ENCODE peak calls at places on chromosomes 6 and 20, in five cellular contexts. One of them, this sample, is unnamed. For H3K27me3, the result is how much of the 10 kb centered on the place peaks cover.

GRCh38 chr6:19231878-19232519 is 605.2 kb upstream of the ID4 start:
- DNase-seq in brain microvascular endothelial cell: no peak
- DNase-seq in heart left ventricle: no peak
- DNase-seq in cardiac muscle cell: no peak
- DNase-seq in lung: no peak
- DNase-seq in this sample: no peak

GRCh38 chr6:158879180-158879579 is 60.0 kb upstream of the EZR start:
- DNase-seq in cardiac muscle cell: peak
- DNase-seq in brain microvascular endothelial cell: peak
- DNase-seq in heart left ventricle: no peak
- DNase-seq in lung: no peak
- DNase-seq in this sample: no peak

GRCh38 chr6:154868143-154868594 is 126.9 kb upstream of the TIAM2 start:
- DNase-seq in lung: no peak
- DNase-seq in cardiac muscle cell: peak
- DNase-seq in brain microvascular endothelial cell: peak
- DNase-seq in heart left ventricle: no peak
- DNase-seq in this sample: no peak

GRCh38 chr6:152309648-152310047 is 327.5 kb downstream of the SYNE1 start:
- DNase-seq in cardiac muscle cell: no peak
- DNase-seq in heart left ventricle: no peak
- DNase-seq in lung: no peak
- DNase-seq in brain microvascular endothelial cell: no peak
- DNase-seq in this sample: no peak

GRCh38 chr6:72464791-72465691 is 156.8 kb upstream of the KCNQ5 start:
- DNase-seq in heart left ventricle: no peak
- DNase-seq in brain microvascular endothelial cell: peak
- DNase-seq in lung: no peak
- DNase-seq in cardiac muscle cell: peak
- DNase-seq in this sample: no peak

GRCh38 chr20:51220293-51220706 is 197.4 kb upstream of the KCNG1 start:
- DNase-seq in lung: no peak
- DNase-seq in cardiac muscle cell: peak
- DNase-seq in brain microvascular endothelial cell: no peak
- DNase-seq in heart left ventricle: peak
- DNase-seq in this sample: no peak

GRCh38 chr6:37799263-37799644 is 20.3 kb upstream of the ZFAND3 start:
- DNase-seq in brain microvascular endothelial cell: no peak
- DNase-seq in heart left ventricle: no peak
- DNase-seq in cardiac muscle cell: no peak
- DNase-seq in lung: no peak
- DNase-seq in this sample: no peak

GRCh38 chr6:166998256-166999144 is 697 bp upstream of the CEP43 start:
- DNase-seq in brain microvascular endothelial cell: peak
- DNase-seq in lung: peak
- DNase-seq in cardiac muscle cell: no peak
- DNase-seq in heart left ventricle: peak
- DNase-seq in this sample: no peak

GRCh38 chr6:69816569-69816968 is 19.8 kb upstream of the LMBRD1 start:
- DNase-seq in lung: no peak
- DNase-seq in brain microvascular endothelial cell: no peak
- DNase-seq in cardiac muscle cell: no peak
- DNase-seq in heart left ventricle: no peak
- DNase-seq in this sample: no peak

GRCh38 chr20:47318027-47318595 is 38.4 kb downstream of the ZMYND8 start:
- DNase-seq in cardiac muscle cell: no peak
- DNase-seq in heart left ventricle: no peak
- DNase-seq in lung: no peak
- DNase-seq in brain microvascular endothelial cell: peak
- DNase-seq in this sample: no peak

GRCh38 chr6:147549531-147549930 is 41.0 kb downstream of the SAMD5 start:
- DNase-seq in lung: no peak
- DNase-seq in cardiac muscle cell: no peak
- DNase-seq in brain microvascular endothelial cell: no peak
- DNase-seq in heart left ventricle: no peak
- DNase-seq in this sample: no peak

GRCh38 chr20:21729316-21729715 is 23.9 kb downstream of the PAX1 start:
- DNase-seq in lung: no peak
- DNase-seq in heart left ventricle: no peak
- DNase-seq in brain microvascular endothelial cell: no peak
- DNase-seq in cardiac muscle cell: no peak
- DNase-seq in this sample: no peak

GRCh38 chr20:23366384-23366783 is 4.4 kb downstream of the GZF1 start:
- DNase-seq in lung: no peak
- DNase-seq in cardiac muscle cell: no peak
- DNase-seq in heart left ventricle: no peak
- DNase-seq in brain microvascular endothelial cell: no peak
- DNase-seq in this sample: no peak

GRCh38 chr20:4434681-4435080 is 287.0 kb upstream of the PRND start:
- DNase-seq in brain microvascular endothelial cell: no peak
- DNase-seq in lung: no peak
- DNase-seq in heart left ventricle: no peak
- DNase-seq in cardiac muscle cell: no peak
- DNase-seq in this sample: no peak

GRCh38 chr6:30009113-30009512 is 52.0 kb upstream of the POLR1H start:
- DNase-seq in brain microvascular endothelial cell: no peak
- DNase-seq in cardiac muscle cell: no peak
- DNase-seq in heart left ventricle: no peak
- DNase-seq in lung: no peak
- DNase-seq in this sample: no peak

GRCh38 chr6:47321582-47321981 is 11.9 kb upstream of the TNFRSF21 start:
- DNase-seq in brain microvascular endothelial cell: no peak
- DNase-seq in lung: no peak
- DNase-seq in heart left ventricle: no peak
- DNase-seq in cardiac muscle cell: peak
- DNase-seq in this sample: no peak

GRCh38 chr6:28757429-28758045 is 166.2 kb downstream of the TRIM27 start:
- DNase-seq in cardiac muscle cell: no peak
- DNase-seq in brain microvascular endothelial cell: peak
- DNase-seq in lung: no peak
- DNase-seq in heart left ventricle: no peak
- DNase-seq in this sample: no peak

GRCh38 chr6:127547909-127548649 is 28.9 kb upstream of the C6orf58 start:
- DNase-seq in heart left ventricle: no peak
- DNase-seq in lung: no peak
- DNase-seq in cardiac muscle cell: peak
- DNase-seq in brain microvascular endothelial cell: no peak
- DNase-seq in this sample: no peak

GRCh38 chr6:135743476-135743875 is 108.0 kb upstream of the PDE7B start:
- DNase-seq in heart left ventricle: no peak
- DNase-seq in cardiac muscle cell: no peak
- DNase-seq in brain microvascular endothelial cell: no peak
- DNase-seq in lung: no peak
- DNase-seq in this sample: no peak

GRCh38 chr6:133705731-133706130 is 183.2 kb upstream of the TCF21 start:
- DNase-seq in lung: no peak
- DNase-seq in brain microvascular endothelial cell: peak
- DNase-seq in cardiac muscle cell: no peak
- DNase-seq in heart left ventricle: no peak
- DNase-seq in this sample: no peak

GRCh38 chr6:160583805-160584204 is 80.3 kb downstream of the LPA start:
- DNase-seq in lung: no peak
- DNase-seq in brain microvascular endothelial cell: no peak
- DNase-seq in cardiac muscle cell: no peak
- DNase-seq in heart left ventricle: no peak
- DNase-seq in this sample: no peak

GRCh38 chr6:159941286-159942113 is 27.4 kb upstream of the IGF2R start:
- DNase-seq in brain microvascular endothelial cell: peak
- DNase-seq in cardiac muscle cell: peak
- DNase-seq in lung: no peak
- DNase-seq in heart left ventricle: no peak
- DNase-seq in this sample: no peak

GRCh38 chr6:53065266-53066058 is at the start of gene FBXO9:
- DNase-seq in brain microvascular endothelial cell: no peak
- DNase-seq in cardiac muscle cell: peak
- DNase-seq in heart left ventricle: peak
- DNase-seq in lung: peak
- DNase-seq in this sample: peak

GRCh38 chr6:114762145-114762544 is 419.3 kb upstream of the HS3ST5 start:
- DNase-seq in cardiac muscle cell: no peak
- DNase-seq in brain microvascular endothelial cell: no peak
- DNase-seq in heart left ventricle: no peak
- DNase-seq in lung: no peak
- DNase-seq in this sample: no peak

GRCh38 chr20:25296094-25297093 is 48.5 kb downstream of the PYGB start:
- DNase-seq in cardiac muscle cell: peak
- DNase-seq in lung: no peak
- DNase-seq in heart left ventricle: no peak
- DNase-seq in brain microvascular endothelial cell: no peak
- DNase-seq in this sample: no peak

GRCh38 chr6:170206317-170206621 is 84.6 kb downstream of the DLL1 start:
- DNase-seq in lung: peak
- DNase-seq in cardiac muscle cell: no peak
- DNase-seq in brain microvascular endothelial cell: no peak
- DNase-seq in heart left ventricle: peak
- DNase-seq in this sample: no peak

GRCh38 chr20:59912609-59913008 is 20.8 kb downstream of the SYCP2 start:
- DNase-seq in lung: no peak
- DNase-seq in cardiac muscle cell: no peak
- DNase-seq in brain microvascular endothelial cell: no peak
- DNase-seq in heart left ventricle: no peak
- DNase-seq in this sample: no peak

GRCh38 chr20:8757146-8757545 is 311.7 kb upstream of the PLCB4 start:
- DNase-seq in brain microvascular endothelial cell: peak
- DNase-seq in heart left ventricle: no peak
- DNase-seq in lung: no peak
- DNase-seq in cardiac muscle cell: peak
- DNase-seq in this sample: no peak

GRCh38 chr6:157688960-157689599 is 134.0 kb upstream of the SNX9 start:
- DNase-seq in heart left ventricle: no peak
- DNase-seq in lung: no peak
- DNase-seq in brain microvascular endothelial cell: no peak
- DNase-seq in cardiac muscle cell: peak
- DNase-seq in this sample: no peak

GRCh38 chr6:42249279-42249678 is 31.6 kb upstream of the MRPS10 start:
- DNase-seq in cardiac muscle cell: peak
- DNase-seq in lung: no peak
- DNase-seq in brain microvascular endothelial cell: no peak
- DNase-seq in heart left ventricle: no peak
- DNase-seq in this sample: no peak

GRCh38 chr6:42251911-42252637 is 34.4 kb upstream of the MRPS10 start:
- DNase-seq in brain microvascular endothelial cell: peak
- DNase-seq in lung: peak
- DNase-seq in heart left ventricle: peak
- DNase-seq in cardiac muscle cell: peak
- DNase-seq in this sample: no peak

GRCh38 chr6:42251500-42251899 is 33.8 kb upstream of the MRPS10 start:
- DNase-seq in cardiac muscle cell: no peak
- DNase-seq in heart left ventricle: no peak
- DNase-seq in lung: no peak
- DNase-seq in brain microvascular endothelial cell: no peak
- DNase-seq in this sample: no peak

GRCh38 chr6:42254505-42254904 is 36.8 kb upstream of the MRPS10 start:
- DNase-seq in cardiac muscle cell: no peak
- DNase-seq in brain microvascular endothelial cell: no peak
- DNase-seq in lung: no peak
- DNase-seq in heart left ventricle: no peak
- DNase-seq in this sample: no peak

GRCh38 chr6:42250509-42250908 is 32.8 kb upstream of the MRPS10 start:
- DNase-seq in lung: no peak
- DNase-seq in heart left ventricle: no peak
- DNase-seq in cardiac muscle cell: no peak
- DNase-seq in brain microvascular endothelial cell: no peak
- DNase-seq in this sample: no peak
- H3K27me3 ChIP-seq in lung: under half
- H3K27me3 ChIP-seq in heart left ventricle: under half
- H3K27me3 ChIP-seq in cardiac muscle cell: under half
- H3K27me3 ChIP-seq in brain microvascular endothelial cell: under half
- H3K27me3 ChIP-seq in this sample: under half

DNA sequence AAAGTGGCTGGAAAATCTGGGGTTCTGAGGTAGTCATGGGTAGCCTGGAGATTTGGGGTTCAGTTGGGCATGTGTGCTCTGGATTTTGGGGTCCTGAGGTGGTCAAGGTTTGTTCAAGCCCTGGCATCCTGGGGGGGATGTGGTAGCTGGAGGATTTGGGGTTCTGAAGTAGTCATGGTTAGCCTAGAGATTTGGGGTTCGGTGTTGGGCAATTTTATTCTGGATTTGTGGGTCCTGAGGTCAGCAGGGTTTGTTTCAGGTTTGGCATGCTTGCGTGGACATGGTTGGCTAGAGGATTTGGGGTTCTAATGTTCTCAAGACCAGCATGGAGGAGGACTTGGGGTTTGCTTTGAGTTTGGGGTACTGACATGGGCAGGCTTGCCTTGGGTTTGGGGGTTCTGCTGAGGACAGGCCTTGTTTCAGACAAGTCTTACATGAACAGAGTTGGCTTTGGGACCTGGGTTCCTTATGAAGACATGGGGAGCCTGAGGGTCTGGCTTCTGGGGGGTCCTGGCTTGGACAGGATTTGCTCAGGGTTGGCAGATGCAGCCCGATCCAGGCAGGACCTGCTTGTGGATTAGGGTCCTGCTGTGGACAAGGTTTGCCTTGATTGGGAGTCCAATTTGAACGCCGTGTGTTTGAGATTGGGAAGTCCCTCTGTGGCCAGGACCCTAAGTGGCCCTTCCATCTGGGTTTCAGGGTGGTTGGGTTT is 906 bp downstream of the ANKRD60 start:
- DNase-seq in lung: no peak
- DNase-seq in heart left ventricle: no peak
- DNase-seq in cardiac muscle cell: no peak
- DNase-seq in brain microvascular endothelial cell: no peak
- DNase-seq in this sample: no peak
- H3K4me3 ChIP-seq in lung: no peak
- H3K4me3 ChIP-seq in heart left ventricle: no peak
- H3K4me3 ChIP-seq in cardiac muscle cell: no peak
- H3K4me3 ChIP-seq in brain microvascular endothelial cell: peak
- H3K4me3 ChIP-seq in this sample: no peak

DNA sequence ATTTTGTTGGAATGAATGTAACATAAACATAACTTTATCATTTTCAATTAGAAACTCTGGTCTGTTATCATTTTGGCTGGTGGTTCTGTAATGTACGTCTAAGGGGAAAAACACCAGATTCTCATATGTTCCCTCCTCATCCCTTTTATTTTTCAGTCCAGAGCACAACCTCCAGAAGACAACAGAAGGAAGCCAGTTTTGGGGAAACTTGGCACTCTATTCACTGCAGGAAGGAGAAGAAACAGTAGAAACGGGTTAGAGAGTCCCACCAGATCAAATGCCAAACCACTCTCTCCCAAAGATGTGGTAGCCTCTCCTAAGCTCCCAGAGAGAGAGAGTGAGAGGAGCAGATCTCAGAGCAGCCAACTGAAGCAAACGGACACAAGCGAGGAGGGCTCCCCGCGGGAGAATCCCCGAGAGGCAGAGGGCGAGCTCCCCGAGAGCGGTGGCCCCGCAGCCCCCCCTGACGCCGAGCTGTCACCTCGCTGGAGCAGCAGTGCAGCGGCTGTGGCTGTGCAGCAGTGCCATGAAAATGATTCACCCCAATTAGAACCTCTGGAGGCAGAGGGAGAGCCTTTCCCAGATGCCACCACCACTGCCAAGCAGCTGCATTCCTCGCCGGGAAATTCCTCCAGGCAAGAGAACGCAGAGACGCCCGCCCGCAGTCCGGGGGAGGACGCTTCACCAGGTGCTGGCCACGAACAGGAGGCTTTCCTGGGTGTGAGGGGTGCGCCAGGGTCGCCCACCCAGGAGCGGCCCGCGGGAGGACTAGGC is 117.8 kb downstream of the RTN4IP1 start:
- DNase-seq in lung: no peak
- DNase-seq in heart left ventricle: no peak
- DNase-seq in cardiac muscle cell: peak
- DNase-seq in brain microvascular endothelial cell: no peak
- DNase-seq in this sample: no peak
- H3K27me3 ChIP-seq in lung: under half
- H3K27me3 ChIP-seq in heart left ventricle: under half
- H3K27me3 ChIP-seq in cardiac muscle cell: half or more
- H3K27me3 ChIP-seq in brain microvascular endothelial cell: under half
- H3K27me3 ChIP-seq in this sample: under half

GRCh38 chr6:132289761-132290160 is 111.5 kb downstream of the MOXD1 start:
- DNase-seq in cardiac muscle cell: peak
- DNase-seq in lung: no peak
- DNase-seq in brain microvascular endothelial cell: no peak
- DNase-seq in heart left ventricle: no peak
- DNase-seq in this sample: no peak
- H3K4me3 ChIP-seq in cardiac muscle cell: no peak
- H3K4me3 ChIP-seq in lung: no peak
- H3K4me3 ChIP-seq in brain microvascular endothelial cell: no peak
- H3K4me3 ChIP-seq in heart left ventricle: no peak
- H3K4me3 ChIP-seq in this sample: no peak

This sample was measured in esophagus squamous epithelium.